ENCODE peak calls at places on chromosomes 3 and 15, in five cellular contexts. Q, L, G, C and A are unnamed samples.

GRCh38 chr3:173397161-173398110 is at the start of gene NLGN1:
- DNase-seq in Q (no peak), L (peak; percentile 38), G (no peak), C (peak; percentile 55), A (peak; percentile 79)

GRCh38 chr3:57228734-57229505 is 1.4 kb downstream of the APPL1 start:
- DNase-seq in Q (no peak), L (peak; percentile 17), G (no peak), C (no peak), A (no peak)

GRCh38 chr3:168968611-168969010 is 694.9 kb downstream of the MECOM start:
- DNase-seq in Q (no peak), L (no peak), G (no peak), C (no peak), A (no peak)

GRCh38 chr15:82851981-82852511 is 42.6 kb downstream of the WHAMM start:
- DNase-seq in Q (no peak), L (no peak), G (no peak), C (no peak), A (no peak)

GRCh38 chr3:135231646-135232625 is 436.9 kb downstream of the EPHB1 start:
- DNase-seq in Q (no peak), L (no peak), G (no peak), C (no peak), A (peak; percentile 74)

GRCh38 chr15:85381850-85382751 is 1.7 kb downstream of the AKAP13 start:
- DNase-seq in Q (no peak), L (no peak), G (no peak), C (no peak), A (no peak)

GRCh38 chr3:78163379-78163778 is 1123.5 kb downstream of the ROBO2 start:
- DNase-seq in Q (no peak), L (no peak), G (no peak), C (no peak), A (peak; percentile 16)

GRCh38 chr3:135752851-135753250 is 212.7 kb upstream of the PPP2R3A start:
- DNase-seq in Q (no peak), L (no peak), G (no peak), C (no peak), A (peak; percentile 36)

GRCh38 chr3:12273045-12273695 is 15.7 kb upstream of the PPARG start:
- DNase-seq in Q (no peak), L (no peak), G (no peak), C (no peak), A (no peak)

GRCh38 chr3:183654727-183655126 is 19.3 kb downstream of the KLHL24 start:
- DNase-seq in Q (no peak), L (no peak), G (no peak), C (no peak), A (no peak)

GRCh38 chr3:183650554-183650953 is 15.1 kb downstream of the KLHL24 start:
- DNase-seq in Q (no peak), L (no peak), G (no peak), C (no peak), A (no peak)

GRCh38 chr3:183653209-183654064 is 18.0 kb downstream of the KLHL24 start:
- DNase-seq in Q (no peak), L (no peak), G (no peak), C (no peak), A (no peak)
- H3K36me3 ChIP-seq in Q (peaks cover 19% of the 10 kb centered on the region), L (no peaks in the 10 kb centered on the region), G (peaks cover 17% of the 10 kb centered on the region), C (peaks cover 13% of the 10 kb centered on the region), A (peaks cover 8% of the 10 kb centered on the region)

GRCh38 chr3:46378426-46378942 is 7.7 kb downstream of the CCR5 start:
- DNase-seq in Q (peak; percentile 70), L (peak; percentile 76), G (peak; percentile 47), C (peak; percentile 31), A (peak; percentile 61)

GRCh38 chr3:46372492-46373359 is 2.0 kb downstream of the CCR5 start:
- DNase-seq in Q (no peak), L (no peak), G (no peak), C (no peak), A (no peak)

GRCh38 chr3:46374755-46375154 is 4.0 kb downstream of the CCR5 start:
- DNase-seq in Q (no peak), L (no peak), G (no peak), C (no peak), A (no peak)

GRCh38 chr3:46375214-46375613 is 4.5 kb downstream of the CCR5 start:
- DNase-seq in Q (no peak), L (no peak), G (no peak), C (no peak), A (no peak)

DNA sequence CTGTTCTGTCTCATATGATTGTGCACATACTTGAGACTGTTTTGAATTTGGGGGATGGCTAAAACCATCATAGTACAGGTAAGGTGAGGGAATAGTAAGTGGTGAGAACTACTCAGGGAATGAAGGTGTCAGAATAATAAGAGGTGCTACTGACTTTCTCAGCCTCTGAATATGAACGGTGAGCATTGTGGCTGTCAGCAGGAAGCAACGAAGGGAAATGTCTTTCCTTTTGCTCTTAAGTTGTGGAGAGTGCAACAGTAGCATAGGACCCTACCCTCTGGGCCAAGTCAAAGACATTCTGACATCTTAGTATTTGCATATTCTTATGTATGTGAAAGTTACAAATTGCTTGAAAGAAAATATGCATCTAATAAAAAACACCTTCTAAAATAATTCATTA is 5.1 kb downstream of the CCR5 start:
- DNase-seq in Q (no peak), L (no peak), G (no peak), C (no peak), A (no peak)
- H3K4me3 ChIP-seq in Q (no peak overlapping the region), L (no peak overlapping the region), G (no peak overlapping the region), C (no peak overlapping the region), A (no peak overlapping the region)

GRCh38 chr15:28098360-28098765 is 752 bp downstream of the OCA2 start:
- DNase-seq in Q (no peak), L (no peak), G (no peak), C (no peak), A (no peak)
- H3K27me3 ChIP-seq in Q (peaks cover 42% of the 10 kb centered on the region), L (peaks cover 80% of the 10 kb centered on the region), G (peaks cover 50% of the 10 kb centered on the region), C (no peaks in the 10 kb centered on the region), A (peaks cover 84% of the 10 kb centered on the region)

DNA sequence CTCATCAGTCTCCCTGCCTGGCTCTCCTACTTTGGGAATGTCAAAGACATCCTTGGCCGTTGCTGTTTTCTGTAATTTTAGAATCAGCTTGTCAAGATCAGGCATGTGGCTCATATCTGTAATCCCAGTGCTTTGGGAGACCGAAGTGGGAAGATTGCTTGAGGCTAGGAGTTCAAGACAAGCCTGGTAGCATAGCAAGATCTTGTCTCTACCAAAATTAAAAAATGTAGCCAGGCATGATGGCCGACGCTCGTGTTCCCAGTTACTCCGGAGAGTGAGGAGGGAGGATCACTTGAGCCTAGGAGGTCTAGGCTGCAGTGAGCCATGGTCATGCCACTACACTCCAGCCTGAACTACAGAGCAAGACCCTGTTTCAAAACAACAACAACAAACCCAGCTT is 144.0 kb upstream of the ATP10A start:
- DNase-seq in Q (no peak), L (no peak), G (no peak), C (no peak), A (no peak)
- H3K36me3 ChIP-seq in Q (no peaks in the 10 kb centered on the region), L (no peaks in the 10 kb centered on the region), G (no peaks in the 10 kb centered on the region), C (no peaks in the 10 kb centered on the region), A (no peaks in the 10 kb centered on the region)

DNA sequence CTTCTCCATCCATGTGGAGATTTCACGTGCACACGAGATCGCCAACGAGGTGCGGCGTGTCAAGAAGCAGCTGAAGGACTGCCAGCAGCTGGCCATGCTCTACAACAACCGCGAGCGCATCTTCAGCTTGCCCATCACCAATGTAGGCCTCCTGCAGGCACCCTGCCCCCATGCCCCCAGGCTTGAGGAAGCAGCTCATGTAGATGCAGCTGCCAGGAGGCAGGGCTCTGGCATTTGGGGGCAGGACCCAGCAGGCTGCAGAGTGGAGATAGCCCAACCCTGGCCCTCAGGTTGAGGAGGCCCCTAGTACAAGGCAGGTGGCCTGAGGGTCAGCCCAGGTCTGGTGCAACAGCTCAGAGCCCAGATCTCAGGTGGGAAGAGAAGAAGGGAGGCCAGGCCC is 36.4 kb downstream of the DNAH1 start:
- DNase-seq in Q (no peak), L (no peak), G (no peak), C (no peak), A (no peak)
- H3K4me3 ChIP-seq in Q (no peak overlapping the region), L (no peak overlapping the region), G (no peak overlapping the region), C (no peak overlapping the region), A (no peak overlapping the region)

GRCh38 chr15:66117841-66118240 is 135.7 kb downstream of the MEGF11 start:
- DNase-seq in Q (no peak), L (no peak), G (no peak), C (no peak), A (no peak)
- H3K27me3 ChIP-seq in Q (no peaks in the 10 kb centered on the region), L (peaks cover 4% of the 10 kb centered on the region), G (peaks cover 5% of the 10 kb centered on the region), C (no peaks in the 10 kb centered on the region), A (no peaks in the 10 kb centered on the region)